ENCODE peak calls at places on chromosome 7, in nine cellular contexts. L is uterus; B is left ventricle myocardium inferior; E is HCT116; P is CD4-positive, alpha-beta memory T cell; F is neural progenitor cell; M is tibial nerve; J is CD4-positive, CD25-positive, alpha-beta regulatory T cell; S is body of pancreas. X is an unnamed sample. For H3K27me3, the result is how much of the 10 kb centered on the place peaks cover.

GRCh38 chr7:90530263-90530662 is 60.8 kb downstream of the PTTG1IP2 start:
- DNase-seq in L (no peak), B (no peak), E (no peak), P (no peak), F (no peak), M (no peak), J (no peak), S (no peak), X (no peak)

GRCh38 chr7:64101943-64102655 is 56.9 kb downstream of the ZNF727 start:
- DNase-seq in L (no peak), B (no peak), E (no peak), P (no peak), F (no peak), M (no peak), J (no peak), S (no peak), X (no peak)

GRCh38 chr7:7653568-7654187 is 13.1 kb downstream of the UMAD1 start:
- DNase-seq in L (no peak), B (no peak), E (peak), P (no peak), F (peak), M (no peak), J (no peak), S (no peak), X (peak)

GRCh38 chr7:17153571-17153970 is 144.9 kb upstream of the AHR start:
- DNase-seq in L (no peak), B (no peak), E (no peak), P (no peak), F (no peak), M (no peak), J (no peak), S (no peak), X (no peak)

GRCh38 chr7:55928006-55928767 is 23.5 kb upstream of the MRPS17 start:
- DNase-seq in L (no peak), B (no peak), E (no peak), P (no peak), F (no peak), M (no peak), J (no peak), S (no peak), X (no peak)

GRCh38 chr7:158975526-158976467 is 119.4 kb downstream of the DYNC2I1 start:
- DNase-seq in L (no peak), B (no peak), E (no peak), P (no peak), F (peak), M (no peak), J (no peak), S (no peak), X (peak)

GRCh38 chr7:101128040-101128834 is 1.3 kb downstream of the SERPINE1 start:
- DNase-seq in L (no peak), B (no peak), E (no peak), P (no peak), F (no peak), M (no peak), J (no peak), S (no peak), X (no peak)

GRCh38 chr7:129367349-129367699 is 66.9 kb upstream of the STRIP2 start:
- DNase-seq in L (no peak), B (no peak), E (no peak), P (no peak), F (no peak), M (no peak), J (no peak), S (no peak), X (no peak)

GRCh38 chr7:7108931-7109330 is 73.4 kb upstream of the C1GALT1 start:
- DNase-seq in L (no peak), B (no peak), E (no peak), P (no peak), F (no peak), M (no peak), J (no peak), S (no peak), X (no peak)

GRCh38 chr7:150931199-150931869 is 46.8 kb downstream of the KCNH2 start:
- DNase-seq in L (no peak), B (no peak), E (no peak), P (peak), F (no peak), M (no peak), J (no peak), S (no peak), X (peak)

GRCh38 chr7:158816995-158817394 is 12.3 kb downstream of the ESYT2 start:
- DNase-seq in L (no peak), B (no peak), E (no peak), P (no peak), F (no peak), M (no peak), J (no peak), S (no peak), X (no peak)

DNA sequence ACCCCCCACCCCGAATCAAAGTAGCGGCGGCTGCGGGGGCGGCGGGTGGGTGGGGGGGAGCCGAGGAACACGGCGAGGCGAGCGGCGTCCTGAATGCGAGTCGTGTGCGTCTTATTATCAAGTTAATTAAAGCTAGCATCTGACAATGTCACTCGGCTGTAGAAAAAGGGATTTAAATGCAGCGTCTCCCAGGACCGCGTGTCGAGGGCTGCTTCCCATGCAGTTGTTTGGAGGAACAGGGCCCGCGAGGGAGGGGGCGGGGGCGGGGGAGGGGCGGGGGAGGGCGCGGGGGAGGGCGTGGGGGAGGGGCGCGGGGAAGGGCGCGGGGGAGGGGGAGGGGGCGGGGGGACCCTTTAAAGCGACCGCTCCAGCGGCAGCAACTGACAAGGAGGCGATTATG is 2.7 kb upstream of the UNCX start:
- DNase-seq in L (no peak), B (no peak), E (no peak), P (no peak), F (peak), M (no peak), J (no peak), S (no peak), X (no peak)
- H3K27me3 ChIP-seq in L (half or more), B (half or more), E (under half), P (half or more), F (half or more), M (under half), J (under half), S (half or more), X (under half)

DNA sequence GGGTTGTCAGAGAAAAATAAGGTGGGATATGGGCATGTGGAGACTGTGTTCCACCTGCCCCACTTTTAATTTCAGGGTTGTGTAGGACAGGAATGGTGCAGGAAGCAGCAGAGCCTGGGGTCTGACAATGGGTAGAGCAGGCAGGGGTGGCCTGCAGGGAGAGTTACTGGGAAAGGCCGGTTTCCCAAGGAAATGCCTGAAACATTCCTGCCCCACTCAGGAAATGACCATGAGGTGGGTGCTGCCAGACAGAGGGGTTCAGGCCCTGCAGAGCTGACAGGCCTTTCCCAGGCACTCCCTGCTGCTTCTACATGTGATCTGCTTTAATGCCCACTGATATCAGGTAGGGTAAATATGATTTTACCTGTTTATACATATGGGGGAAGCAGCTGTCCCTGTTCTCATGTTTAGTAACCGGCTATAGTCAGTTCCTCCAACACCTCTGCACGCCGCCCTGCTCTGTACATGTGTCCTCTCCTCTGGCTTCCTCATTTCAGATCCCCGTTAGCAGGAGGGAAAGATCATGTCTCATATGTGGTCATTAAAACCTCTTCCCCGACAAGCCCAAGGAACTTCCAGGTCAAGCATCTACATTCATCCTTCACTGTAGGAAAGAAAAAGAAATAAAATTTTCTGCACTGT is 118.6 kb upstream of the PRSS58 start:
- DNase-seq in L (no peak), B (no peak), E (no peak), P (no peak), F (no peak), M (no peak), J (no peak), S (no peak), X (no peak)
- H3K27ac ChIP-seq in L (no peak), B (no peak), E (no peak), P (no peak), F (no peak), M (no peak), J (no peak), S (no peak), X (no peak)

GRCh38 chr7:155511597-155511996 is 34.8 kb downstream of the CNPY1 start:
- DNase-seq in L (no peak), B (no peak), E (no peak), P (no peak), F (no peak), M (no peak), J (no peak), S (no peak), X (no peak)
- H3K27me3 ChIP-seq in L (half or more), B (half or more), E (half or more), P (under half), F (half or more), M (under half), J (half or more), S (under half), X (under half)

GRCh38 chr7:45108863-45109262 is 2.6 kb downstream of the TBRG4 start:
- DNase-seq in L (no peak), B (no peak), E (no peak), P (no peak), F (no peak), M (no peak), J (no peak), S (no peak), X (no peak)
- H3K27ac ChIP-seq in L (no peak), B (no peak), E (no peak), P (no peak), F (no peak), M (no peak), J (no peak), S (no peak), X (no peak)

X was measured in SJCRH30.